ENCODE peak calls at places on chromosomes 4 and X, in six cellular contexts. One of them, this sample, is unnamed.

GRCh38 chrX:38513087-38513742 is 48.1 kb upstream of the TSPAN7 start:
- DNase-seq in breast epithelium: no peak
- DNase-seq in AG10803: no peak
- DNase-seq in CD14-positive monocyte: no peak
- DNase-seq in IMR-90: no peak
- DNase-seq in thoracic aorta: no peak
- DNase-seq in this sample: no peak

GRCh38 chr4:123505457-123506310 is 109.1 kb downstream of the SPRY1 start:
- DNase-seq in breast epithelium: peak
- DNase-seq in AG10803: peak
- DNase-seq in CD14-positive monocyte: peak
- DNase-seq in IMR-90: peak
- DNase-seq in thoracic aorta: no peak
- DNase-seq in this sample: peak

GRCh38 chr4:86640469-86640868 is 46.4 kb downstream of the PTPN13 start:
- DNase-seq in breast epithelium: no peak
- DNase-seq in AG10803: peak
- DNase-seq in CD14-positive monocyte: no peak
- DNase-seq in IMR-90: peak
- DNase-seq in thoracic aorta: no peak
- DNase-seq in this sample: no peak

GRCh38 chrX:101368800-101369199 is 17.2 kb downstream of the BTK start:
- DNase-seq in breast epithelium: no peak
- DNase-seq in AG10803: no peak
- DNase-seq in CD14-positive monocyte: no peak
- DNase-seq in IMR-90: no peak
- DNase-seq in thoracic aorta: no peak
- DNase-seq in this sample: no peak

GRCh38 chr4:988726-989721 is 2.2 kb downstream of the IDUA start:
- DNase-seq in breast epithelium: no peak
- DNase-seq in AG10803: no peak
- DNase-seq in CD14-positive monocyte: no peak
- DNase-seq in IMR-90: no peak
- DNase-seq in thoracic aorta: no peak
- DNase-seq in this sample: no peak

GRCh38 chr4:15714141-15714540 is 11.3 kb downstream of the BST1 start:
- DNase-seq in breast epithelium: no peak
- DNase-seq in AG10803: peak
- DNase-seq in CD14-positive monocyte: no peak
- DNase-seq in IMR-90: no peak
- DNase-seq in thoracic aorta: no peak
- DNase-seq in this sample: no peak

GRCh38 chr4:16443504-16444088 is 217.3 kb upstream of the TAPT1 start:
- DNase-seq in breast epithelium: no peak
- DNase-seq in AG10803: peak
- DNase-seq in CD14-positive monocyte: no peak
- DNase-seq in IMR-90: peak
- DNase-seq in thoracic aorta: no peak
- DNase-seq in this sample: no peak

GRCh38 chrX:19343462-19344206 is at the start of gene PDHA1:
- DNase-seq in breast epithelium: peak
- DNase-seq in AG10803: peak
- DNase-seq in CD14-positive monocyte: peak
- DNase-seq in IMR-90: peak
- DNase-seq in thoracic aorta: peak
- DNase-seq in this sample: peak

GRCh38 chr4:57080781-57081650 is 29.2 kb downstream of the IGFBP7 start:
- DNase-seq in breast epithelium: no peak
- DNase-seq in AG10803: peak
- DNase-seq in CD14-positive monocyte: no peak
- DNase-seq in IMR-90: peak
- DNase-seq in thoracic aorta: no peak
- DNase-seq in this sample: no peak

GRCh38 chr4:186554890-186555827 is at the start of gene MTNR1A:
- DNase-seq in breast epithelium: no peak
- DNase-seq in AG10803: no peak
- DNase-seq in CD14-positive monocyte: no peak
- DNase-seq in IMR-90: no peak
- DNase-seq in thoracic aorta: no peak
- DNase-seq in this sample: no peak
- TF ChIP-seq CTCF in breast epithelium: no peak
- TF ChIP-seq CTCF in AG10803: no peak
- TF ChIP-seq CTCF in CD14-positive monocyte: no peak
- TF ChIP-seq CTCF in IMR-90: peak
- TF ChIP-seq CTCF in thoracic aorta: no peak
- TF ChIP-seq CTCF in this sample: no peak

DNA sequence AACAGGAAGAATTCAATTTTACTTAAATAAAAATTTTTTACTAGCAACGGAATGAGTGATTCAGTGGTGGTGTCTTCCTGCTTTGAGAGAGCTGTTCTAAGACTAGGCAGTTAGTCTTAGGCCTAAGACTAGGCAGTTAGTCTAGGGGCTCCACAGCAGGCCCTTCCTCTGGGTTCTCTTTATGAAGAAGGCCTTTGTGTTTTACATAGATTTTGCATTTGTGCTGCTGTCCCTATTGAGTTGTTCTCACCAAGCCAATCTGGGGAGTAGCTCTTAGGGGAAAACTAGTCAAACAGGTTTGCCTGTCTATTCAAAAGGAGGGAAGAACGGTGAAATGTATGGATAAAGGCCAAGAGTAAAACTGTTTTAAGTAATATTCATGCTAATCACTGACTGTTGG is 7.6 kb downstream of the UGT8 start:
- DNase-seq in breast epithelium: no peak
- DNase-seq in AG10803: no peak
- DNase-seq in CD14-positive monocyte: no peak
- DNase-seq in IMR-90: no peak
- DNase-seq in thoracic aorta: no peak
- DNase-seq in this sample: no peak
- TF ChIP-seq CTCF in breast epithelium: no peak
- TF ChIP-seq CTCF in AG10803: no peak
- TF ChIP-seq CTCF in CD14-positive monocyte: no peak
- TF ChIP-seq CTCF in IMR-90: no peak
- TF ChIP-seq CTCF in thoracic aorta: no peak
- TF ChIP-seq CTCF in this sample: no peak

DNA sequence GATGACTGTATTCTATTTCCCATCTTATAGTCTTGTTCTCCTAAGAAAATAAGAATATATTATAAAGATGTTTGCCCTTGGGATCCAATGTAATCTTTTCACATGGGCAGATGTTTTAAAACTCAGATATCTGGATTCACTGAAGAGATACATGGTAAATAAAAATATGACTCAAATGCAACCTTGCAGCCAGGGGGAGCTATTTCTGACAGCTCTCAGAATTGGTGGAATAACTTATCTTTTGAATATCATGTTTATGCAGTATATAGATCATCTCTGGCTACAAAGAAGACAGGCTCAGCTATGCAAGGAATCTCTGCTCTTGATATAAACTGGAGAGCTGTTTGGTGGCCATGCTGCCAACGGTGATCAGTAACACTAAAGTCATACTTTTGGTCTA is 274.7 kb downstream of the GLUD2 start:
- DNase-seq in breast epithelium: no peak
- DNase-seq in AG10803: no peak
- DNase-seq in CD14-positive monocyte: no peak
- DNase-seq in IMR-90: no peak
- DNase-seq in thoracic aorta: no peak
- DNase-seq in this sample: no peak
- TF ChIP-seq CTCF in breast epithelium: no peak
- TF ChIP-seq CTCF in AG10803: no peak
- TF ChIP-seq CTCF in CD14-positive monocyte: no peak
- TF ChIP-seq CTCF in IMR-90: peak
- TF ChIP-seq CTCF in thoracic aorta: no peak
- TF ChIP-seq CTCF in this sample: peak

DNA sequence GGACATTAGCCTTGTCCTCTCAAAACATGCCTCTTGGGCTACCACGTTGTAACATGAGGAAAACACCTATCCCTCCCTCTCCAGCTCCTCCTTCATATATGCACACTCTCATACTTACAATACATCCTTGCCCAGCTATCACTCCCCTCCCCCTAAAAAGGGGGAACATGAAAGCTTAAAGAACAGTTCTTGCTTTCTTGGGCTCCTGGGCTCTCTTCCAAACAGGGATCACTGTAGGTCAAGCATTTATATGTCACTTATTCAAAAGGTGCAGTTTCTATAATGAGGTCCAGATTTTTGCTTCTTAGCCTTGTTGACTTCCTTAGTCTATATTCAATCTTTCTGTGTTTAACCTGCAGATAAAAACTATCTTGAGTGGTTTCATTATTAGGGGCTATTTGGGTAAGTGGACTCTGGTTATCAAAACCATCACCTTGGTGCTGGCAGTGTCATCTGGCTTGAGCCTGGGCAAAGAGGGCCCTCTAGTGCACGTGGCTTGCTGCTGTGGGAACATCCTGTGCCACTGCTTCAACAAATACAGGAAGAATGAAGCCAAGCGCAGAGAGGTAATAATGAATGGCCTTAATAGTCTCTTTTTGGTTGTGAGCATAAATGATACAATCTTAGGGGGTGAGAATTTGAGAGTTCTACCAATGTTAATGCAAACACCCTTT is 119.4 kb downstream of the AKAP4 start:
- DNase-seq in breast epithelium: no peak
- DNase-seq in AG10803: peak
- DNase-seq in CD14-positive monocyte: no peak
- DNase-seq in IMR-90: peak
- DNase-seq in thoracic aorta: no peak
- DNase-seq in this sample: no peak
- TF ChIP-seq CTCF in breast epithelium: no peak
- TF ChIP-seq CTCF in AG10803: peak
- TF ChIP-seq CTCF in CD14-positive monocyte: no peak
- TF ChIP-seq CTCF in IMR-90: peak
- TF ChIP-seq CTCF in thoracic aorta: no peak
- TF ChIP-seq CTCF in this sample: peak